ENCODE peak calls at places on chromosomes 13 and 19, in six cellular contexts. Z, W, J, Q, S and C are unnamed samples.

GRCh38 chr19:5290336-5291262 is 50.0 kb downstream of the PTPRS start:
- DNase-seq in Z (no peak), W (no peak), J (no peak), Q (no peak), S (no peak), C (no peak)

GRCh38 chr13:79806821-79807220 is 325.9 kb downstream of the NDFIP2 start:
- DNase-seq in Z (no peak), W (no peak), J (no peak), Q (no peak), S (no peak), C (no peak)

GRCh38 chr19:55269299-55269698 is 10.5 kb upstream of the PPP6R1 start:
- DNase-seq in Z (no peak), W (no peak), J (no peak), Q (no peak), S (no peak), C (no peak)

GRCh38 chr13:21663197-21663596 is 7.7 kb upstream of the FGF9 start:
- DNase-seq in Z (no peak), W (peak), J (no peak), Q (no peak), S (no peak), C (no peak)

GRCh38 chr19:17079710-17080440 is 4.3 kb downstream of the MYO9B start:
- DNase-seq in Z (peak), W (peak), J (peak), Q (peak), S (peak), C (peak)

GRCh38 chr19:13023666-13024065 is 28.4 kb downstream of the NFIX start:
- DNase-seq in Z (no peak), W (no peak), J (no peak), Q (peak), S (no peak), C (no peak)

GRCh38 chr19:15318241-15318691 is 14.1 kb downstream of the BRD4 start:
- DNase-seq in Z (no peak), W (peak), J (peak), Q (peak), S (no peak), C (no peak)

GRCh38 chr13:30864352-30865130 is 41.5 kb upstream of the MEDAG start:
- DNase-seq in Z (no peak), W (peak), J (no peak), Q (no peak), S (no peak), C (no peak)

GRCh38 chr13:42807236-42807635 is 25.9 kb downstream of the FAM216B start:
- DNase-seq in Z (no peak), W (no peak), J (no peak), Q (no peak), S (no peak), C (no peak)